ENCODE peak calls at places on chromosomes 13 and 19, in nine cellular contexts. One of them, this sample, is unnamed.

GRCh38 chr19:47306303-47306702 is 3.4 kb upstream of the C5AR1 start:
- DNase-seq in NCI-H2029 treated with DMSO at 0.1 percent for 48 hours: no peak
- DNase-seq in AG04449: no peak
- DNase-seq in activated CD8-positive, alpha-beta T cell treated with anti-CD3 and anti-CD28 coated beads, Interleukin-2, amount 10 ng/mL, durations not matched to agents 7 days and 5 days: no peak
- DNase-seq in Kasumi-1: no peak
- DNase-seq in germinal center: no peak
- DNase-seq in spleen: no peak
- DNase-seq in GM03348: no peak
- DNase-seq in midbrain: no peak
- DNase-seq in this sample: no peak

GRCh38 chr19:18253716-18254115 is 20.5 kb downstream of the IQCN start:
- DNase-seq in NCI-H2029 treated with DMSO at 0.1 percent for 48 hours: no peak
- DNase-seq in AG04449: no peak
- DNase-seq in activated CD8-positive, alpha-beta T cell treated with anti-CD3 and anti-CD28 coated beads, Interleukin-2, amount 10 ng/mL, durations not matched to agents 7 days and 5 days: no peak
- DNase-seq in Kasumi-1: no peak
- DNase-seq in germinal center: no peak
- DNase-seq in spleen: no peak
- DNase-seq in GM03348: no peak
- DNase-seq in midbrain: no peak
- DNase-seq in this sample: no peak

GRCh38 chr19:33388231-33388816 is 14.8 kb downstream of the CEBPG start:
- DNase-seq in NCI-H2029 treated with DMSO at 0.1 percent for 48 hours: no peak
- DNase-seq in AG04449: no peak
- DNase-seq in activated CD8-positive, alpha-beta T cell treated with anti-CD3 and anti-CD28 coated beads, Interleukin-2, amount 10 ng/mL, durations not matched to agents 7 days and 5 days: no peak
- DNase-seq in Kasumi-1: no peak
- DNase-seq in germinal center: no peak
- DNase-seq in spleen: no peak
- DNase-seq in GM03348: peak
- DNase-seq in midbrain: peak
- DNase-seq in this sample: peak

GRCh38 chr13:26999499-26999898 is 172.1 kb downstream of the USP12 start:
- DNase-seq in NCI-H2029 treated with DMSO at 0.1 percent for 48 hours: no peak
- DNase-seq in AG04449: no peak
- DNase-seq in activated CD8-positive, alpha-beta T cell treated with anti-CD3 and anti-CD28 coated beads, Interleukin-2, amount 10 ng/mL, durations not matched to agents 7 days and 5 days: no peak
- DNase-seq in Kasumi-1: no peak
- DNase-seq in germinal center: no peak
- DNase-seq in spleen: peak
- DNase-seq in GM03348: no peak
- DNase-seq in midbrain: no peak
- DNase-seq in this sample: no peak

GRCh38 chr19:38869160-38869835 is 8.8 kb downstream of the RINL start:
- DNase-seq in NCI-H2029 treated with DMSO at 0.1 percent for 48 hours: no peak
- DNase-seq in AG04449: no peak
- DNase-seq in activated CD8-positive, alpha-beta T cell treated with anti-CD3 and anti-CD28 coated beads, Interleukin-2, amount 10 ng/mL, durations not matched to agents 7 days and 5 days: peak
- DNase-seq in Kasumi-1: peak
- DNase-seq in germinal center: peak
- DNase-seq in spleen: peak
- DNase-seq in GM03348: no peak
- DNase-seq in midbrain: no peak
- DNase-seq in this sample: no peak

GRCh38 chr13:90933097-90933826 is 414.2 kb upstream of the MIR17HG start:
- DNase-seq in NCI-H2029 treated with DMSO at 0.1 percent for 48 hours: no peak
- DNase-seq in AG04449: no peak
- DNase-seq in activated CD8-positive, alpha-beta T cell treated with anti-CD3 and anti-CD28 coated beads, Interleukin-2, amount 10 ng/mL, durations not matched to agents 7 days and 5 days: no peak
- DNase-seq in Kasumi-1: no peak
- DNase-seq in germinal center: no peak
- DNase-seq in spleen: no peak
- DNase-seq in GM03348: no peak
- DNase-seq in midbrain: no peak
- DNase-seq in this sample: no peak

GRCh38 chr19:6012416-6013170 is 34.7 kb upstream of the RANBP3 start:
- DNase-seq in NCI-H2029 treated with DMSO at 0.1 percent for 48 hours: no peak
- DNase-seq in AG04449: no peak
- DNase-seq in activated CD8-positive, alpha-beta T cell treated with anti-CD3 and anti-CD28 coated beads, Interleukin-2, amount 10 ng/mL, durations not matched to agents 7 days and 5 days: no peak
- DNase-seq in Kasumi-1: no peak
- DNase-seq in germinal center: no peak
- DNase-seq in spleen: peak
- DNase-seq in GM03348: no peak
- DNase-seq in midbrain: no peak
- DNase-seq in this sample: no peak

GRCh38 chr13:46361535-46361934 is 25.5 kb downstream of the RUBCNL start:
- DNase-seq in NCI-H2029 treated with DMSO at 0.1 percent for 48 hours: no peak
- DNase-seq in AG04449: no peak
- DNase-seq in activated CD8-positive, alpha-beta T cell treated with anti-CD3 and anti-CD28 coated beads, Interleukin-2, amount 10 ng/mL, durations not matched to agents 7 days and 5 days: no peak
- DNase-seq in Kasumi-1: no peak
- DNase-seq in germinal center: no peak
- DNase-seq in spleen: no peak
- DNase-seq in GM03348: no peak
- DNase-seq in midbrain: no peak
- DNase-seq in this sample: no peak

GRCh38 chr19:55255618-55256423 is 3.0 kb downstream of the PPP6R1 start:
- DNase-seq in NCI-H2029 treated with DMSO at 0.1 percent for 48 hours: no peak
- DNase-seq in AG04449: no peak
- DNase-seq in activated CD8-positive, alpha-beta T cell treated with anti-CD3 and anti-CD28 coated beads, Interleukin-2, amount 10 ng/mL, durations not matched to agents 7 days and 5 days: peak
- DNase-seq in Kasumi-1: peak
- DNase-seq in germinal center: peak
- DNase-seq in spleen: peak
- DNase-seq in GM03348: no peak
- DNase-seq in midbrain: no peak
- DNase-seq in this sample: no peak

GRCh38 chr13:114021464-114022308 is 47.8 kb upstream of the C13orf46 start:
- DNase-seq in NCI-H2029 treated with DMSO at 0.1 percent for 48 hours: no peak
- DNase-seq in AG04449: no peak
- DNase-seq in activated CD8-positive, alpha-beta T cell treated with anti-CD3 and anti-CD28 coated beads, Interleukin-2, amount 10 ng/mL, durations not matched to agents 7 days and 5 days: no peak
- DNase-seq in Kasumi-1: no peak
- DNase-seq in germinal center: no peak
- DNase-seq in spleen: no peak
- DNase-seq in GM03348: no peak
- DNase-seq in midbrain: peak
- DNase-seq in this sample: no peak

GRCh38 chr13:33195693-33196464 is 89.7 kb downstream of the STARD13 start:
- DNase-seq in NCI-H2029 treated with DMSO at 0.1 percent for 48 hours: no peak
- DNase-seq in AG04449: no peak
- DNase-seq in activated CD8-positive, alpha-beta T cell treated with anti-CD3 and anti-CD28 coated beads, Interleukin-2, amount 10 ng/mL, durations not matched to agents 7 days and 5 days: no peak
- DNase-seq in Kasumi-1: no peak
- DNase-seq in germinal center: no peak
- DNase-seq in spleen: no peak
- DNase-seq in GM03348: no peak
- DNase-seq in midbrain: no peak
- DNase-seq in this sample: no peak

GRCh38 chr19:55642153-55643002 is 1.1 kb upstream of the ZNF581 start:
- DNase-seq in NCI-H2029 treated with DMSO at 0.1 percent for 48 hours: no peak
- DNase-seq in AG04449: no peak
- DNase-seq in activated CD8-positive, alpha-beta T cell treated with anti-CD3 and anti-CD28 coated beads, Interleukin-2, amount 10 ng/mL, durations not matched to agents 7 days and 5 days: peak
- DNase-seq in Kasumi-1: no peak
- DNase-seq in germinal center: peak
- DNase-seq in spleen: peak
- DNase-seq in GM03348: no peak
- DNase-seq in midbrain: no peak
- DNase-seq in this sample: peak

GRCh38 chr19:2475018-2475701 is 767 bp upstream of the GADD45B start:
- DNase-seq in NCI-H2029 treated with DMSO at 0.1 percent for 48 hours: no peak
- DNase-seq in AG04449: no peak
- DNase-seq in activated CD8-positive, alpha-beta T cell treated with anti-CD3 and anti-CD28 coated beads, Interleukin-2, amount 10 ng/mL, durations not matched to agents 7 days and 5 days: peak
- DNase-seq in Kasumi-1: peak
- DNase-seq in germinal center: peak
- DNase-seq in spleen: peak
- DNase-seq in GM03348: peak
- DNase-seq in midbrain: no peak
- DNase-seq in this sample: peak

GRCh38 chr13:32309812-32310706 is 5.1 kb downstream of the ZAR1L start:
- DNase-seq in NCI-H2029 treated with DMSO at 0.1 percent for 48 hours: no peak
- DNase-seq in AG04449: no peak
- DNase-seq in activated CD8-positive, alpha-beta T cell treated with anti-CD3 and anti-CD28 coated beads, Interleukin-2, amount 10 ng/mL, durations not matched to agents 7 days and 5 days: peak
- DNase-seq in Kasumi-1: peak
- DNase-seq in germinal center: peak
- DNase-seq in spleen: no peak
- DNase-seq in GM03348: peak
- DNase-seq in midbrain: peak
- DNase-seq in this sample: no peak

GRCh38 chr19:17370026-17370587 is 7.0 kb downstream of the PLVAP start:
- DNase-seq in NCI-H2029 treated with DMSO at 0.1 percent for 48 hours: no peak
- DNase-seq in AG04449: no peak
- DNase-seq in activated CD8-positive, alpha-beta T cell treated with anti-CD3 and anti-CD28 coated beads, Interleukin-2, amount 10 ng/mL, durations not matched to agents 7 days and 5 days: no peak
- DNase-seq in Kasumi-1: peak
- DNase-seq in germinal center: peak
- DNase-seq in spleen: no peak
- DNase-seq in GM03348: no peak
- DNase-seq in midbrain: peak
- DNase-seq in this sample: no peak

GRCh38 chr13:64928704-64929499 is 2301.2 kb downstream of the PCDH9 start:
- DNase-seq in NCI-H2029 treated with DMSO at 0.1 percent for 48 hours: no peak
- DNase-seq in AG04449: peak
- DNase-seq in activated CD8-positive, alpha-beta T cell treated with anti-CD3 and anti-CD28 coated beads, Interleukin-2, amount 10 ng/mL, durations not matched to agents 7 days and 5 days: no peak
- DNase-seq in Kasumi-1: no peak
- DNase-seq in germinal center: no peak
- DNase-seq in spleen: no peak
- DNase-seq in GM03348: peak
- DNase-seq in midbrain: no peak
- DNase-seq in this sample: no peak

GRCh38 chr13:25037057-25037813 is 58.7 kb upstream of the PABPC3 start:
- DNase-seq in NCI-H2029 treated with DMSO at 0.1 percent for 48 hours: peak
- DNase-seq in AG04449: peak
- DNase-seq in activated CD8-positive, alpha-beta T cell treated with anti-CD3 and anti-CD28 coated beads, Interleukin-2, amount 10 ng/mL, durations not matched to agents 7 days and 5 days: peak
- DNase-seq in Kasumi-1: peak
- DNase-seq in germinal center: peak
- DNase-seq in spleen: no peak
- DNase-seq in GM03348: peak
- DNase-seq in midbrain: peak
- DNase-seq in this sample: peak

GRCh38 chr19:1862424-1863307 is 713 bp downstream of the KLF16 start:
- DNase-seq in NCI-H2029 treated with DMSO at 0.1 percent for 48 hours: no peak
- DNase-seq in AG04449: no peak
- DNase-seq in activated CD8-positive, alpha-beta T cell treated with anti-CD3 and anti-CD28 coated beads, Interleukin-2, amount 10 ng/mL, durations not matched to agents 7 days and 5 days: peak
- DNase-seq in Kasumi-1: peak
- DNase-seq in germinal center: peak
- DNase-seq in spleen: peak
- DNase-seq in GM03348: peak
- DNase-seq in midbrain: no peak
- DNase-seq in this sample: peak

GRCh38 chr13:47334173-47334572 is 437.3 kb upstream of the HTR2A start:
- DNase-seq in NCI-H2029 treated with DMSO at 0.1 percent for 48 hours: no peak
- DNase-seq in AG04449: peak
- DNase-seq in activated CD8-positive, alpha-beta T cell treated with anti-CD3 and anti-CD28 coated beads, Interleukin-2, amount 10 ng/mL, durations not matched to agents 7 days and 5 days: no peak
- DNase-seq in Kasumi-1: no peak
- DNase-seq in germinal center: no peak
- DNase-seq in spleen: no peak
- DNase-seq in GM03348: peak
- DNase-seq in midbrain: no peak
- DNase-seq in this sample: peak

GRCh38 chr19:46601318-46602224 is at the start of gene CALM3:
- DNase-seq in NCI-H2029 treated with DMSO at 0.1 percent for 48 hours: no peak
- DNase-seq in AG04449: no peak
- DNase-seq in activated CD8-positive, alpha-beta T cell treated with anti-CD3 and anti-CD28 coated beads, Interleukin-2, amount 10 ng/mL, durations not matched to agents 7 days and 5 days: no peak
- DNase-seq in Kasumi-1: peak
- DNase-seq in germinal center: peak
- DNase-seq in spleen: no peak
- DNase-seq in GM03348: no peak
- DNase-seq in midbrain: peak
- DNase-seq in this sample: peak

This sample was measured in MG63.